ENCODE peak calls at places on chromosomes 4 and X, in seven cellular contexts. A, Z, H, Q, M, R and F are unnamed samples.

GRCh38 chr4:36351082-36351666 is 69.8 kb downstream of the DTHD1 start:
- DNase-seq in A (peak), Z (peak), H (peak), R (peak), Q (peak), M (peak), F (peak)

GRCh38 chrX:39957816-39958561 is 139.8 kb downstream of the BCOR start:
- DNase-seq in A (no peak), R (no peak), M (peak), Z (peak), H (no peak), Q (no peak), F (no peak)

GRCh38 chrX:31165241-31166035 is 93.6 kb upstream of the FTHL17 start:
- DNase-seq in M (peak), R (no peak), Q (no peak), H (no peak), Z (no peak), A (no peak), F (no peak)

GRCh38 chr4:42865572-42866189 is 26.8 kb upstream of the GRXCR1 start:
- DNase-seq in M (peak), H (peak), A (peak), Z (no peak), R (peak), Q (peak), F (peak)

GRCh38 chr4:170423137-170423536 is 333.4 kb upstream of the AADAT start:
- DNase-seq in R (no peak), A (no peak), H (no peak), Q (no peak), M (peak), Z (no peak), F (no peak)

GRCh38 chrX:108740299-108740774 is 4.0 kb upstream of the IRS4 start:
- DNase-seq in Z (no peak), Q (no peak), A (no peak), H (no peak), R (no peak), M (no peak), F (no peak)

GRCh38 chrX:132022115-132022862 is 813 bp upstream of the STK26 start:
- DNase-seq in Q (no peak), Z (no peak), H (peak), R (no peak), A (no peak), M (peak), F (no peak)

GRCh38 chrX:18949902-18950301 is 34.0 kb downstream of the PHKA2 start:
- DNase-seq in M (no peak), A (no peak), Q (no peak), R (no peak), H (no peak), Z (no peak), F (no peak)

GRCh38 chrX:72208126-72208525 is 26.6 kb downstream of the PIN4 start:
- DNase-seq in M (no peak), R (no peak), Q (no peak), A (no peak), Z (no peak), H (no peak), F (no peak)

GRCh38 chr4:153467154-153467896 is 1.2 kb downstream of the TMEM131L start:
- DNase-seq in M (no peak), H (peak), A (no peak), Z (peak), R (no peak), Q (peak), F (peak)

GRCh38 chrX:133218329-133218728 is at the start of gene TFDP3:
- DNase-seq in Z (no peak), Q (no peak), A (no peak), H (no peak), R (no peak), M (no peak), F (no peak)